ENCODE peak calls at places on chromosome 6, in four cellular contexts. K, X, W and A are unnamed samples.

GRCh38 chr6:30836431-30836866 is 47.9 kb upstream of the DDR1 start:
- DNase-seq in K (peak), X (no peak), W (no peak), A (no peak)

GRCh38 chr6:35371494-35372262 is 29.3 kb downstream of the PPARD start:
- DNase-seq in K (no peak), X (no peak), W (no peak), A (no peak)

GRCh38 chr6:157438611-157439109 is 57.7 kb downstream of the ZDHHC14 start:
- DNase-seq in X (no peak), W (no peak), K (peak), A (no peak)

GRCh38 chr6:165956874-165957273 is 210.8 kb downstream of the TBXT start:
- DNase-seq in W (no peak), X (no peak), K (no peak), A (no peak)

GRCh38 chr6:119482850-119483285 is 133.3 kb upstream of the MAN1A1 start:
- DNase-seq in K (no peak), W (no peak), X (no peak), A (no peak)

GRCh38 chr6:50030777-50031562 is 9.2 kb upstream of the DEFB110 start:
- DNase-seq in K (no peak), W (no peak), X (no peak), A (peak)

GRCh38 chr6:120805267-120805666 is 529.0 kb downstream of the TBC1D32 start:
- DNase-seq in X (no peak), K (no peak), W (no peak), A (no peak)

GRCh38 chr6:63899550-63899949 is 263.9 kb downstream of the PHF3 start:
- DNase-seq in W (no peak), X (no peak), K (no peak), A (no peak)

GRCh38 chr6:163170294-163170883 is 244.1 kb upstream of the QKI start:
- DNase-seq in W (no peak), K (no peak), X (peak), A (no peak)

GRCh38 chr6:131060311-131060710 is 2.7 kb downstream of the EPB41L2 start:
- DNase-seq in K (no peak), W (no peak), X (no peak), A (peak)

GRCh38 chr6:21804941-21805610 is 211.5 kb downstream of the SOX4 start:
- DNase-seq in W (no peak), X (no peak), K (no peak), A (no peak)

GRCh38 chr6:14339711-14340590 is 222.4 kb downstream of the CD83 start:
- DNase-seq in X (no peak), K (no peak), W (no peak), A (no peak)

GRCh38 chr6:165905744-165906143 is 242.7 kb upstream of the PDE10A start:
- DNase-seq in X (no peak), K (no peak), W (no peak), A (no peak)

GRCh38 chr6:32932132-32932868 is 8.5 kb downstream of the HLA-DMB start:
- DNase-seq in W (no peak), K (no peak), X (no peak), A (no peak)

GRCh38 chr6:53005667-53006250 is 10.7 kb upstream of the GSTA4 start:
- DNase-seq in W (no peak), K (no peak), X (no peak), A (no peak)

GRCh38 chr6:91033964-91034363 is 447.1 kb upstream of the MAP3K7 start:
- DNase-seq in X (no peak), W (no peak), K (no peak), A (no peak)

GRCh38 chr6:54717849-54718455 is 128.6 kb upstream of the FAM83B start:
- DNase-seq in K (peak), W (no peak), X (peak), A (peak)

GRCh38 chr6:34679552-34680255 is 16.9 kb downstream of the ILRUN start:
- DNase-seq in K (no peak), X (no peak), W (no peak), A (no peak)

GRCh38 chr6:168711666-168712300 is 270.8 kb downstream of the SMOC2 start:
- DNase-seq in X (no peak), W (no peak), K (no peak), A (no peak)

GRCh38 chr6:168713013-168713412 is 272.0 kb downstream of the SMOC2 start:
- DNase-seq in X (no peak), K (no peak), W (no peak), A (no peak)

GRCh38 chr6:168709991-168710390 is 269.0 kb downstream of the SMOC2 start:
- DNase-seq in X (no peak), W (no peak), K (no peak), A (no peak)

GRCh38 chr6:168709440-168709839 is 268.5 kb downstream of the SMOC2 start:
- DNase-seq in X (no peak), K (no peak), W (no peak), A (no peak)

GRCh38 chr6:168711049-168711640 is 270.2 kb downstream of the SMOC2 start:
- DNase-seq in W (no peak), X (no peak), K (no peak), A (no peak)
- TF ChIP-seq CTCF in W (no peak), X (peak), K (peak), A (no peak)

GRCh38 chr6:56435754-56436153 is 188.4 kb upstream of the COL21A1 start:
- DNase-seq in K (no peak), W (no peak), X (no peak), A (no peak)

GRCh38 chr6:56432194-56432593 is 184.8 kb upstream of the COL21A1 start:
- DNase-seq in K (no peak), X (no peak), W (no peak), A (no peak)

GRCh38 chr6:56435326-56435725 is 187.9 kb upstream of the COL21A1 start:
- DNase-seq in K (no peak), X (no peak), W (no peak), A (no peak)

GRCh38 chr6:56433119-56433518 is 185.7 kb upstream of the COL21A1 start:
- DNase-seq in X (no peak), K (no peak), W (no peak), A (no peak)

DNA sequence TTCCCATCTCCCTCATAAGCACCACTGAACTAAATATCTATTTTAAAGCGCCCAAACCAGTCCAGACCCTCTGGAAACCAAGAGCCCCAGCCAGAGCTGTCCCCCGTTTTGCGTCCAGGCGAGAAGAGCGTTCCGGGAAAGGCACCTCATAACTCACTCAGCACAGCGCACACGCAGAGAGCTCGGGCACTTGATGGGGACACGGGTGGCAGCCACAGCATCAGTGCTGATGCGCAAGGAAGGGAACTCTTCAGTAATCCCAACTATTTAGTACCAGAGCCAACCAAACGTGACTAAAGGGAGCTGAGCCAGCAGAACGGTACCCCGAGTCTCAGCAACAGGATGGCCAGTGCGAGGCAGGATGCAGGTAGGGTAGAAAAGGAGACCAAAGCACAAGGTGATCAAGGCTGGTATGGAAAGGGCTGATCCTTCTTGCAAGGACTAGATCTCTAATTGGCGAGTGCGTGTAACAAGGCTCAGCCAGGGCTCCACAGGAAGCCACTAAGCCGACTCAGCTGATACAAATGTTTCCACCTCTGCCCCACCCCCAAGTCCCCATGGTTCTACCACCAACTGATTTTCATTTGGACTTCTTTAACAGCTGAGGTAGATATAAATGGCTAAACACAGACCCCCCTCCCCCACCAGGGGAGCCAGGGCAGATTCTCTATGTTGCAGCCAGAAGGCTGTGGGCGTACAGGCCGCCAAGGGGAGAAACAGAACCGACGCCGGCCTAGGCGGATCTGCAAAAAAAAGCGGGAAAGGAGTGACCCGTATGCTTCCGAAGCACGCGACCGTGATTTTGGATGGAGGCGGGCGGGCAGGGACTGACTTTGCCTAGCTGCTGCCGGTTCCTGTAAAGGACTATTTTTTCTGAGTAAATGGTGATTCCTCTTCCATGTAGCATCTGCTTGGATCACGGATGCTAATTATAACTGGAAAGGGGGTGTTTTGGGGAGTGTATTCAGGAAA is 183.5 kb upstream of the COL21A1 start:
- DNase-seq in X (no peak), W (no peak), K (no peak), A (no peak)
- TF ChIP-seq CTCF in X (no peak), W (no peak), K (no peak), A (no peak)

GRCh38 chr6:127188752-127189151 is 70.3 kb downstream of the RSPO3 start:
- DNase-seq in K (no peak), W (no peak), X (no peak), A (no peak)

GRCh38 chr6:127191716-127192115 is 73.2 kb downstream of the RSPO3 start:
- DNase-seq in K (no peak), W (no peak), X (no peak), A (no peak)

GRCh38 chr6:127186889-127187288 is 68.4 kb downstream of the RSPO3 start:
- DNase-seq in K (peak), X (peak), W (no peak), A (no peak)

GRCh38 chr6:127192911-127193503 is 73.7 kb upstream of the RNF146 start:
- DNase-seq in W (no peak), X (no peak), K (no peak), A (no peak)

DNA sequence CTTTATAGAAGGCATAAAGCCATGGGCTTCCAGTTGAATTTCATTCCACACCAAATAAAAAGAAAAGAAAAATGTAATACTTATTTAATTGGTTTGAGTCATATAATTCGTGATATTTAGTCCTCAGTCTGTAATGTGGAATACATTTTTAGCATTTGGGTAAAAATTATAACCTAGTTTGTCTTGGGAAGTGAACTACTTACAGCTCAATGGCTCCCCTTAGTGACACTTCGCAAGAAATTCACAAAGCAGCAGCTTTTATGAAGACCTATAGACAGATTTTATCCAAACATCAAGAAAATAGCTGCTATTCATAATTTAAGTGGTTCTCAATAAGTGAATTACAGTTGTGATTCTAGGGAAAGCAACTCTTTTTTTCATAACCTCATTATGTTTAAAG is 72.1 kb downstream of the RSPO3 start:
- DNase-seq in X (no peak), W (no peak), K (no peak), A (no peak)
- TF ChIP-seq CTCF in X (no peak), W (peak), K (no peak), A (peak)

GRCh38 chr6:2035046-2035445 is 210.4 kb downstream of the GMDS start:
- DNase-seq in X (no peak), K (no peak), W (no peak), A (no peak)

GRCh38 chr6:2038096-2038495 is 207.3 kb downstream of the GMDS start:
- DNase-seq in W (no peak), X (no peak), K (no peak), A (no peak)

GRCh38 chr6:2034256-2034655 is 211.1 kb downstream of the GMDS start:
- DNase-seq in W (no peak), K (no peak), X (no peak), A (no peak)

GRCh38 chr6:2036084-2037023 is 209.1 kb downstream of the GMDS start:
- DNase-seq in W (no peak), K (no peak), X (no peak), A (no peak)

GRCh38 chr6:2037230-2037926 is 208.0 kb downstream of the GMDS start:
- DNase-seq in K (no peak), W (no peak), X (no peak), A (no peak)
- TF ChIP-seq CTCF in K (peak), W (no peak), X (no peak), A (no peak)

DNA sequence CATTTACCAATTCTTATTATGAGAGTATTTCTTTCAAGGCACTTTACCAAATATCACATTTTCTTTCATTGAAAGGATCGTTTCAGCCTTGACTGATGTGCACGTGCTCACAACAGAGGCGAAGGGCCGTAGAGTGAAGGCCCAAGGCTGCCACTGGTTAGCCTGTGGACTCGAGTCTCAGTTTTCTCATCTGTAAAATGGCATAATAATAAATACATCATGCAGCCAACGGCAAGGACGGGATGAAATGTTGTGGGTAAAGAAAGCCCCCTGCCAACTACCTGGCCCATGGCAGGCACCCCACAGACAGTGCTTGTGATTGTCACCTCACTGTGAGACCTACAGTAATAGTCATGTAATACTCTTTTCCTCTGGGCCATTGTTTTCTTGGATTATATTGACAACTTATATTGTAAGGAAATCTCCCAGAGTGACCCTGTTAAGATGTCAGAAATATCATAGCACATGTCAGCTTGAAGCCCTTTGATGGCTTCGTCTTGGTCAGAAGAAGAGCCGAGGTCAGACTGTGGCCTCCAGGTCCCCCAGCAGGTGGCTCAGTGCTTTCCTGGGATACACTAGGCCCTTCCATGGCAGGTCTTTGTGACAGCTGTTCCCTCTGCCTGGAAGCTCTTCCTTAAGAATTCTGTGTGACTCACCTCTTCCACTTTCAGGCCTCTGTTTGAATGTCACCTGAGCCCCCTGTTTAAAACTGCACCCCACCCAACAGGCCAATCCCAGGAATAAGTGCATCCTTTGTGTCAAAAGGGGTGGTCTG is 36.3 kb downstream of the FAM50B start:
- DNase-seq in W (no peak), K (no peak), X (peak), A (no peak)
- TF ChIP-seq CTCF in W (no peak), K (no peak), X (no peak), A (no peak)